ENCODE peak calls at places on chromosome 5, in five cellular contexts. V is fibroblast of lung; W is retina; D is AG04449; C is effector memory CD4-positive, alpha-beta T cell. M is an unnamed sample.
A peak's percentile ranks its signal among the peaks of the same experiment; 100 is the strongest.

GRCh38 chr5:10009802-10010201 is 239.9 kb downstream of the ATPSCKMT start:
- DNase-seq in V (no peak), W (no peak), D (no peak), C (no peak), M (no peak)

GRCh38 chr5:150636391-150637244 is 3.8 kb upstream of the SYNPO start:
- DNase-seq in V (peak; percentile 58), W (no peak), D (no peak), C (no peak), M (peak; percentile 86)

GRCh38 chr5:10442581-10442980 is 902 bp downstream of the ROPN1L start:
- DNase-seq in V (peak; percentile 25), W (no peak), D (no peak), C (no peak), M (no peak)

GRCh38 chr5:78757269-78758053 is 108.9 kb upstream of the LHFPL2 start:
- DNase-seq in V (peak; percentile 69), W (no peak), D (no peak), C (no peak), M (no peak)

GRCh38 chr5:89374144-89374784 is 491.3 kb upstream of the MEF2C start:
- DNase-seq in V (no peak), W (no peak), D (no peak), C (no peak), M (no peak)

GRCh38 chr5:1754531-1755220 is 45.0 kb downstream of the MRPL36 start:
- DNase-seq in V (no peak), W (no peak), D (no peak), C (no peak), M (peak; percentile 14)

GRCh38 chr5:7478459-7478858 is 82.5 kb downstream of the ADCY2 start:
- DNase-seq in V (no peak), W (no peak), D (no peak), C (no peak), M (no peak)

GRCh38 chr5:138953370-138954256 is 78.5 kb upstream of the LRRTM2 start:
- DNase-seq in V (peak; percentile 83), W (peak; percentile 76), D (no peak), C (no peak), M (peak; percentile 87)

M was measured in stomach.